ENCODE peak calls at places on chromosome 14, in five cellular contexts. Z is HCT116, X is HepG2, E is SK-N-SH, F is K562. N is an unnamed sample.

GRCh38 chr14:29569194-29569593 is 358.5 kb downstream of the PRKD1 start:
- DNase-seq in Z (no peak), X (no peak), E (no peak), F (no peak), N (no peak)

GRCh38 chr14:77955816-77956796 is 156.2 kb downstream of the ADCK1 start:
- DNase-seq in Z (no peak), X (no peak), E (no peak), F (no peak), N (no peak)

GRCh38 chr14:49982522-49982951 is 89.7 kb downstream of the ARF6 start:
- DNase-seq in Z (no peak), X (no peak), E (no peak), F (no peak), N (no peak)

GRCh38 chr14:76917158-76917596 is 91.0 kb downstream of the LRRC74A start:
- DNase-seq in Z (peak; percentile 81), X (peak; percentile 80), E (peak; percentile 67), F (peak; percentile 62), N (no peak)

GRCh38 chr14:52834440-52834842 is 43.0 kb upstream of the GNPNAT1 start:
- DNase-seq in Z (no peak), X (no peak), E (peak; percentile 38), F (no peak), N (no peak)

GRCh38 chr14:93893550-93894329 is 33.4 kb upstream of the FAM181A start:
- DNase-seq in Z (no peak), X (no peak), E (peak; percentile 62), F (no peak), N (no peak)

GRCh38 chr14:99609245-99610117 is 5.5 kb upstream of the CCDC85C start:
- DNase-seq in Z (no peak), X (peak; percentile 51), E (no peak), F (no peak), N (no peak)

GRCh38 chr14:32492482-32492881 is 163.4 kb downstream of the AKAP6 start:
- DNase-seq in Z (no peak), X (no peak), E (no peak), F (no peak), N (no peak)

GRCh38 chr14:56195727-56196126 is 77.5 kb downstream of the PELI2 start:
- DNase-seq in Z (no peak), X (no peak), E (no peak), F (no peak), N (peak; percentile 30)

DNA sequence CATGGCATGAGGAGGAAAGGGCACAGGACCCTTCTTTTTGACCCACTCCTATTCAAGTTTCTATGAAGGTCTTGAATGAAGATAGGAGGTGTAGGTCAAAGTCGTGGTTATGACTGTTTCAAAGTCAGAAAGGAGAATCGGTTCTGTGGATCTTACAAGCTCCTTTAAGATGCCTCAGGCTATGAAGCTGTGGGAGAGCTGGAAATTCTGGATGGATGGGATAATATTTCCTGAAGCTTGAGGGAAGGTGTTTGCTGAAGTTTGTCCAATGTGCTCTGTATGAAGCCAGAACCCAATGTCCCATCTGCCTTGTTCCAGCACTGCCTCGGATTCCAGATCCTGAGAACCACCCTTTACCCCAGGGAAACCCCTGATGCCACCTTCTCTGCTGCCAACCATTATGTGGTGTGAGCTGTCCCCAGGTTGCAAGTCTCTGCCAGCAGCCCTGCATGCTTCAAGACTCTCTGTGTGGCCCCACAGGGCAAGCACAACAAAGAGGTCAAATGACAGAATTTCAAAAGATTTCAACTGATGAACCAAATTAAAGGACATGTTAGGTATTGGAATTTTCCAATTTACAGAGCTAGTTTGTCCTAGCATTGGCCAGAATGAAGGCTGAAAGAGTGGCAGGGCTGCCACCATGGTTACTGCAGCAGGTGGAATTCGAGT is 472.0 kb downstream of the RGS6 start:
- DNase-seq in Z (no peak), X (no peak), E (no peak), F (no peak), N (no peak)
- TF ChIP-seq ZBTB33 in Z (no peak), X (no peak), E (no peak), F (no peak), N (no peak)

DNA sequence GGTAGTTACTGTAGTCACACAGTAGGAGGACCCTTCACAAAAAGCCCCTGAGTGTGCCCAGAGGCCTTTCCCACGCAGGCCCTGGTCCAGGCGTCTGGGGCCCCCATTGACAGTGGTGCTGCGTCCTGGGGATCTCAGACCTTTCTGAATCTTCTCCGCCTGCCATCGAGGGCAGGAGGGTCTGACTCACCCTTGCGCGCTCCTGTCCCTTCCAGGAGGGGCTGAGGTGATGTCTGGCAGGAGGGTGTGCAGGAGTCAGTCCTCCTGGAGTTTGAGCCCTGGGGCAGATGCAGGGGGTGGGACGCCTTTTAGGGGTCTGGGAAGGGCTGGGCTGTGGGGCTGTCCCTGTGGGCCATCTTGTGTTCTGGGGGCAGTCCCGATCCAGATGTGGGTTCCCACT is 386.8 kb downstream of the TMEM121 start:
- DNase-seq in Z (no peak), X (no peak), E (no peak), F (no peak), N (no peak)
- TF ChIP-seq ZBTB33 in Z (no peak), X (no peak), E (no peak), F (no peak), N (no peak)

DNA sequence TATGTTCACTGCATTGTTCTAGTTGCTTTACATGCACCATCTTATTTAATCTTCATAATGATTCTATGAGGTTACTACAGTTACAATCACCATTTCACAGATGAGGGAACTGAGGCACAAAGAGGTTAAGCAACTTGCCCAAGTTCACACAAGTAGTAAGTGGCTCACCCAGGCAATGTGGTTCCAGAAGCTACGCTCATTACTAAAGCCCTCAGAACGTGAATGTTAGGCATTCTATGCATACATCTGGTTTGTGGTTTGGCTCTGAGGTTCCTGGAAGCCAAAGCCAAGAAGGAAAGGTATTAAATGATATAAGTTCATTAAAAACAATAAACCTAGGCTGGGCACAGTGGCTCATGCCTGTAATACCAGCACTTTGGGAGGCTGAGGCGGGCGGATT is 14.4 kb upstream of the VRTN start:
- DNase-seq in Z (no peak), X (no peak), E (no peak), F (no peak), N (no peak)
- TF ChIP-seq ZBTB33 in Z (no peak), X (no peak), E (no peak), F (no peak), N (no peak)

GRCh38 chr14:20624495-20625070 is 16.9 kb downstream of the OR6S1 start:
- DNase-seq in Z (no peak), X (no peak), E (no peak), F (peak; percentile 76), N (no peak)
- TF ChIP-seq ZBTB33 in Z (no peak), X (no peak), E (no peak), F (no peak), N (peak; percentile 24)

GRCh38 chr14:105087308-105087962 is 22.2 kb upstream of the GPR132 start:
- DNase-seq in Z (no peak), X (no peak), E (peak; percentile 74), F (no peak), N (no peak)

GRCh38 chr14:105089746-105090492 is 24.7 kb upstream of the GPR132 start:
- DNase-seq in Z (no peak), X (no peak), E (no peak), F (no peak), N (no peak)

GRCh38 chr14:105090493-105091334 is 25.5 kb upstream of the GPR132 start:
- DNase-seq in Z (peak; percentile 71), X (peak; percentile 79), E (peak; percentile 87), F (peak; percentile 88), N (no peak)

GRCh38 chr14:105087963-105088811 is 23.0 kb upstream of the GPR132 start:
- DNase-seq in Z (no peak), X (peak; percentile 40), E (peak; percentile 42), F (no peak), N (no peak)

GRCh38 chr14:105088812-105089745 is 23.8 kb upstream of the GPR132 start:
- DNase-seq in Z (no peak), X (no peak), E (no peak), F (no peak), N (no peak)
- TF ChIP-seq ZBTB33 in Z (no peak), X (no peak), E (no peak), F (no peak), N (no peak)

GRCh38 chr14:45085004-45085403 is 1.1 kb downstream of the PRPF39 start:
- DNase-seq in Z (no peak), X (peak; percentile 31), E (no peak), F (peak; percentile 24), N (no peak)

GRCh38 chr14:45094275-45094674 is 10.4 kb downstream of the PRPF39 start:
- DNase-seq in Z (no peak), X (no peak), E (no peak), F (no peak), N (no peak)

GRCh38 chr14:45095143-45095542 is 11.2 kb downstream of the PRPF39 start:
- DNase-seq in Z (no peak), X (no peak), E (no peak), F (no peak), N (no peak)

GRCh38 chr14:45091696-45092095 is 7.8 kb downstream of the PRPF39 start:
- DNase-seq in Z (no peak), X (no peak), E (no peak), F (no peak), N (no peak)

GRCh38 chr14:45089813-45090212 is 5.9 kb downstream of the PRPF39 start:
- DNase-seq in Z (no peak), X (no peak), E (no peak), F (no peak), N (no peak)
- TF ChIP-seq ZBTB33 in Z (no peak), X (no peak), E (no peak), F (no peak), N (no peak)

GRCh38 chr14:23404331-23404900 is 3.7 kb downstream of the MYH6 start:
- DNase-seq in Z (no peak), X (no peak), E (no peak), F (no peak), N (no peak)
- TF ChIP-seq ZBTB33 in Z (no peak), X (no peak), E (no peak), F (no peak), N (no peak)